ENCODE peak calls at places on chromosomes 3 and 15, in nine cellular contexts. J is cardiac muscle cell, U is astrocyte, W is fibroblast of the aortic adventitia, I is lower lobe of right lung, A is endothelial cell, B is transverse colon, Q is fibroblast of lung, C is kidney epithelial cell. H is an unnamed sample.

GRCh38 chr3:123459867-123460266 is 11.0 kb upstream of the ADCY5 start:
- DNase-seq in J (no peak), U (no peak), W (no peak), I (no peak), A (no peak), B (no peak), Q (no peak), C (no peak), H (no peak)

GRCh38 chr15:31178705-31179104 is 77.2 kb upstream of the TRPM1 start:
- DNase-seq in J (no peak), U (no peak), W (no peak), I (no peak), A (no peak), B (no peak), Q (no peak), C (no peak), H (no peak)

GRCh38 chr15:99029358-99029871 is 21.8 kb upstream of the PGPEP1L start:
- DNase-seq in J (no peak), U (no peak), W (no peak), I (no peak), A (no peak), B (no peak), Q (no peak), C (no peak), H (no peak)

GRCh38 chr15:27885226-27885625 is 213.9 kb downstream of the OCA2 start:
- DNase-seq in J (no peak), U (no peak), W (no peak), I (no peak), A (no peak), B (no peak), Q (no peak), C (no peak), H (no peak)

GRCh38 chr15:56835598-56836275 is 82.7 kb upstream of the TCF12 start:
- DNase-seq in J (no peak), U (no peak), W (peak), I (no peak), A (no peak), B (no peak), Q (no peak), C (no peak), H (no peak)

GRCh38 chr3:189908646-189909045 is 212.1 kb downstream of the P3H2 start:
- DNase-seq in J (no peak), U (peak), W (peak), I (no peak), A (no peak), B (no peak), Q (peak), C (peak), H (no peak)

GRCh38 chr3:16842710-16843270 is 42.0 kb upstream of the PLCL2 start:
- DNase-seq in J (no peak), U (no peak), W (no peak), I (no peak), A (no peak), B (no peak), Q (no peak), C (no peak), H (no peak)

GRCh38 chr3:53286727-53287412 is 31.0 kb upstream of the TKT start:
- DNase-seq in J (no peak), U (peak), W (peak), I (no peak), A (no peak), B (no peak), Q (peak), C (no peak), H (no peak)

GRCh38 chr3:43071313-43071893 is 34.5 kb downstream of the POMGNT2 start:
- DNase-seq in J (no peak), U (no peak), W (no peak), I (no peak), A (no peak), B (no peak), Q (no peak), C (no peak), H (no peak)

GRCh38 chr3:16945330-16945729 is 60.6 kb downstream of the PLCL2 start:
- DNase-seq in J (no peak), U (peak), W (peak), I (no peak), A (no peak), B (no peak), Q (peak), C (no peak), H (no peak)

GRCh38 chr3:189703865-189704264 is 72.7 kb downstream of the TP63 start:
- DNase-seq in J (no peak), U (no peak), W (no peak), I (no peak), A (no peak), B (no peak), Q (no peak), C (no peak), H (no peak)

GRCh38 chr3:69282191-69282590 is 103.7 kb downstream of the FRMD4B start:
- DNase-seq in J (no peak), U (no peak), W (no peak), I (no peak), A (no peak), B (no peak), Q (no peak), C (no peak), H (peak)

GRCh38 chr15:57343018-57343417 is 33.3 kb upstream of the CGNL1 start:
- DNase-seq in J (no peak), U (no peak), W (no peak), I (no peak), A (no peak), B (no peak), Q (no peak), C (no peak), H (no peak)

GRCh38 chr15:90911906-90912769 is 9.0 kb downstream of the MAN2A2 start:
- DNase-seq in J (no peak), U (no peak), W (no peak), I (peak), A (no peak), B (no peak), Q (no peak), C (no peak), H (no peak)

GRCh38 chr3:155870945-155871745 is 695 bp downstream of the GMPS start:
- DNase-seq in J (peak), U (no peak), W (no peak), I (peak), A (peak), B (peak), Q (no peak), C (no peak), H (peak)

GRCh38 chr15:75725719-75726607 is 13.3 kb upstream of the CSPG4 start:
- DNase-seq in J (no peak), U (no peak), W (no peak), I (peak), A (no peak), B (no peak), Q (no peak), C (no peak), H (no peak)

GRCh38 chr3:53591646-53592045 is 97.2 kb downstream of the CACNA1D start:
- DNase-seq in J (no peak), U (no peak), W (no peak), I (no peak), A (no peak), B (no peak), Q (no peak), C (no peak), H (no peak)

GRCh38 chr15:59170295-59170881 is 36.3 kb upstream of the LDHAL6B start:
- DNase-seq in J (no peak), U (peak), W (peak), I (peak), A (peak), B (peak), Q (no peak), C (peak), H (no peak)

GRCh38 chr3:4290272-4290893 is 12.8 kb upstream of the SETMAR start:
- DNase-seq in J (peak), U (peak), W (peak), I (no peak), A (peak), B (peak), Q (peak), C (no peak), H (peak)

GRCh38 chr15:89556413-89557262 is 18.6 kb upstream of the TICRR start:
- DNase-seq in J (peak), U (peak), W (peak), I (no peak), A (peak), B (peak), Q (peak), C (peak), H (peak)
- TF ChIP-seq CTCF in J (peak), U (peak), W (peak), I (peak), A (peak), B (peak), Q (peak), C (peak), H (peak)

GRCh38 chr15:40081691-40082194 is 26.9 kb downstream of the BMF start:
- DNase-seq in J (peak), U (peak), W (peak), I (peak), A (peak), B (peak), Q (peak), C (no peak), H (no peak)
- TF ChIP-seq CTCF in J (peak), U (no peak), W (no peak), I (no peak), A (no peak), B (no peak), Q (peak), C (peak), H (no peak)

DNA sequence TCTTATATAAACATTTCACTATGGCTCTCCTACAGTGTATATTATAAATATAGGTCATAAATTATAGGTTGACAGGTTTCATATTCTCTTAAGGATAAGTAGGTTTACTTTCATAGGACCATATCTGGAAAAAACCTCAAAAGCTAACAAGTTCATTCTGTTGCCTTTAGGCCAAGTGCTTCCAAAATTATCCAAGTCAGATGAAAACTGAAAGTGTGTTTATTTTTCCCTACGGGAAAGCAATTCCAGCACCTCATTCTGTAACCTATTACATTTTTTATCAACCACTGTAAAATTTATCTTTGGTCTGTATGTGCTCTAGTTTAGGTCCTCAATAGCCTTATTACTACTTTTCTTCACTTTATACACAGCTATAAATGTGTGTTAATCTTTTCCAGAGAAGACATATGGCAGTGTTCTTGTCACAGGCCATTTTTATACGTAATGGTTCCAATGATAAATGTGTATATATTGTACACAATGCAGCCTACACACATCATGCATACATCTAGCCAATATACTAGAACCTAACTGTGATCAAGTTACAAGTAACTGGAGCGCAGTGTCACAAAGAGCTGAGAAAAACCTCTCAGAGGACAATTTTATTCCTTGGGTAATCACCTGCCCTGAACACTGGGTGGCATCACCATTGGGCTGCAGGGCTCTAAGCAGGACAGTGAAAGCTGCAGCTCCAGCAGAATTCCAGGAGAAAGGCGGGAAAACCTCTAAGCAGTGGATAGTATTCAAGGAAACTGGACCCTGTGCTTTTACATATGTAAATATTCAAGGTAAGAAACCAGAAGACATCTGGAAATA is 251.3 kb downstream of the CTNNB1 start:
- DNase-seq in J (peak), U (no peak), W (no peak), I (no peak), A (peak), B (peak), Q (peak), C (no peak), H (no peak)
- TF ChIP-seq CTCF in J (no peak), U (no peak), W (peak), I (no peak), A (no peak), B (peak), Q (no peak), C (no peak), H (no peak)

GRCh38 chr3:111151438-111151837 is 79.8 kb downstream of the NECTIN3 start:
- DNase-seq in J (no peak), U (peak), W (peak), I (no peak), A (no peak), B (no peak), Q (peak), C (peak), H (no peak)
- TF ChIP-seq CTCF in J (no peak), U (no peak), W (no peak), I (no peak), A (no peak), B (no peak), Q (no peak), C (no peak), H (no peak)

GRCh38 chr3:162777118-162777517 is 1280.5 kb downstream of the OTOL1 start:
- DNase-seq in J (no peak), U (no peak), W (no peak), I (no peak), A (no peak), B (no peak), Q (no peak), C (no peak), H (no peak)
- TF ChIP-seq CTCF in J (peak), U (no peak), W (no peak), I (no peak), A (no peak), B (no peak), Q (no peak), C (no peak), H (no peak)

DNA sequence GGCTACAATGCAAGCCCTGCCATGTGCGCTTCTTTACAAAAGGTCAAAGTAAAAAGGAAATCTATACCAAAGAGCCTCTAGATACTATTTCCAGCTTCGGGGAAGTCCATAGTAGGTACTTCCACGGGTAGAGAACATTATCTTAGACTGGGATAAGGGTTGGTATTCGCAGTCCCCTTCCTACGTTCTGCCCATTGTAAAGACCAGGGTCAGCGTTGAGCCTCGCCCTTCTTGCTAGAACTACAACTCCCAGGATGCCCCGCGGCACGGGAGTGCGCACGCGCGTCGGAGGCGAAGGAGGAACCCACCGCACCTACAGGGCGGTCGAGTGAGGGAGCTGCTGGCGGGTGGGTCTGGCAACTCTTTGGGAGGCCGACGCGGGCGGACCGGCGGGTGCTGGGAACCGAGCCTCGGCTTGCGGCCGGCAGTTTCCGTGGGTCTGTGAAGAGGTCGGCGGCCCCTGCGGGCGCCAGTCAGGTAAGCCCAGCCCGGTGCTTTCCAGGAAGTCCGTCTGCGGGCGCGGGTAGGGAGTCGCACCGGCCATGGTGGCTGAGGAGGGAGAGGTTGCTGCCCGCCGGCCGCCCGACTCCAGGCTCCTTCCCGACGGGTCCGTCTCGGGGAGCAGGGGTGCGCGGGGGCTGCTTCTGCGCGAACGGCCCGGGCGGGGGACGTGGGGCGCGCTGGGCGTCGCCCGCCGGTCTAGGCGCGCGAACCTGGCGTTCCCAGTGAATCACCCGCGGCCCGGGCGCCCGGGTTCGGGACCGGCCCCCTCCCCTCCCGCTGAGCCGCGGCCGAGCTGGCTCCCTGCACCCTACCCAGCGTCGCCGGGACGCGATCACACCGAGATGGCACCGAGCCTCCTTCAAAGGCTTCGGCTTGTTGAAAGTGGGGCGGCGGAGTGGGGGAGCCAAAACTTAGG is at the start of gene TMOD3:
- DNase-seq in J (peak), U (peak), W (peak), I (peak), A (peak), B (peak), Q (peak), C (peak), H (peak)
- TF ChIP-seq CTCF in J (no peak), U (no peak), W (peak), I (no peak), A (no peak), B (no peak), Q (no peak), C (no peak), H (no peak)

H was measured in GM10248.